ENCODE peak calls at places on chromosomes 7 and 10, in ten cellular contexts. One of them, this sample, is unnamed. For H3K4me1 and H3K36me3, the result is how much of the 10 kb centered on the place peaks cover.

GRCh38 chr7:120588411-120588810 is 269.5 kb downstream of the TSPAN12 start:
- DNase-seq in adrenal gland: no peak
- DNase-seq in tibial nerve: no peak
- DNase-seq in suprapubic skin: no peak
- DNase-seq in spleen: no peak
- DNase-seq in cardiac muscle cell: no peak
- DNase-seq in small intestine: no peak
- DNase-seq in lower lobe of right lung: no peak
- DNase-seq in PC-9: no peak
- DNase-seq in neural progenitor cell: peak
- DNase-seq in this sample: no peak

GRCh38 chr10:43265799-43266721 is 805 bp downstream of the RASGEF1A start:
- DNase-seq in cardiac muscle cell: peak
- DNase-seq in neural progenitor cell: peak
- DNase-seq in small intestine: no peak
- DNase-seq in adrenal gland: peak
- DNase-seq in tibial nerve: no peak
- DNase-seq in spleen: peak
- DNase-seq in PC-9: peak
- DNase-seq in suprapubic skin: peak
- DNase-seq in lower lobe of right lung: peak
- DNase-seq in this sample: peak

GRCh38 chr10:101694056-101694673 is 805 bp downstream of the FBXW4 start:
- DNase-seq in cardiac muscle cell: peak
- DNase-seq in neural progenitor cell: peak
- DNase-seq in spleen: peak
- DNase-seq in adrenal gland: peak
- DNase-seq in lower lobe of right lung: peak
- DNase-seq in PC-9: peak
- DNase-seq in tibial nerve: peak
- DNase-seq in small intestine: peak
- DNase-seq in suprapubic skin: peak
- DNase-seq in this sample: peak

GRCh38 chr10:75106242-75106641 is 5.2 kb upstream of the SAMD8 start:
- DNase-seq in spleen: no peak
- DNase-seq in adrenal gland: peak
- DNase-seq in neural progenitor cell: no peak
- DNase-seq in small intestine: no peak
- DNase-seq in tibial nerve: no peak
- DNase-seq in suprapubic skin: peak
- DNase-seq in cardiac muscle cell: no peak
- DNase-seq in PC-9: no peak
- DNase-seq in lower lobe of right lung: no peak
- DNase-seq in this sample: no peak

GRCh38 chr7:55309040-55309991 is 55.8 kb upstream of the LANCL2 start:
- DNase-seq in PC-9: no peak
- DNase-seq in small intestine: peak
- DNase-seq in cardiac muscle cell: no peak
- DNase-seq in neural progenitor cell: no peak
- DNase-seq in suprapubic skin: no peak
- DNase-seq in adrenal gland: no peak
- DNase-seq in tibial nerve: no peak
- DNase-seq in spleen: peak
- DNase-seq in lower lobe of right lung: peak
- DNase-seq in this sample: no peak

GRCh38 chr10:69648461-69648860 is 18.4 kb downstream of the FAM241B start:
- DNase-seq in tibial nerve: no peak
- DNase-seq in suprapubic skin: no peak
- DNase-seq in spleen: peak
- DNase-seq in lower lobe of right lung: no peak
- DNase-seq in neural progenitor cell: no peak
- DNase-seq in cardiac muscle cell: no peak
- DNase-seq in PC-9: no peak
- DNase-seq in adrenal gland: no peak
- DNase-seq in small intestine: no peak
- DNase-seq in this sample: no peak

GRCh38 chr10:16724509-16724908 is 92.7 kb downstream of the RSU1 start:
- DNase-seq in tibial nerve: no peak
- DNase-seq in spleen: no peak
- DNase-seq in small intestine: no peak
- DNase-seq in lower lobe of right lung: no peak
- DNase-seq in suprapubic skin: no peak
- DNase-seq in cardiac muscle cell: no peak
- DNase-seq in adrenal gland: no peak
- DNase-seq in PC-9: no peak
- DNase-seq in neural progenitor cell: no peak
- DNase-seq in this sample: no peak

GRCh38 chr10:66714741-66715140 is 211.1 kb upstream of the LRRTM3 start:
- DNase-seq in spleen: no peak
- DNase-seq in neural progenitor cell: no peak
- DNase-seq in PC-9: no peak
- DNase-seq in suprapubic skin: no peak
- DNase-seq in adrenal gland: no peak
- DNase-seq in cardiac muscle cell: no peak
- DNase-seq in small intestine: no peak
- DNase-seq in tibial nerve: no peak
- DNase-seq in lower lobe of right lung: no peak
- DNase-seq in this sample: no peak

GRCh38 chr10:71406878-71407277 is 10.2 kb downstream of the CDH23 start:
- DNase-seq in suprapubic skin: no peak
- DNase-seq in neural progenitor cell: no peak
- DNase-seq in spleen: no peak
- DNase-seq in small intestine: no peak
- DNase-seq in tibial nerve: no peak
- DNase-seq in lower lobe of right lung: no peak
- DNase-seq in adrenal gland: peak
- DNase-seq in PC-9: no peak
- DNase-seq in cardiac muscle cell: no peak
- DNase-seq in this sample: peak

GRCh38 chr10:133474027-133474426 is 20.3 kb downstream of the SCART1 start:
- DNase-seq in PC-9: no peak
- DNase-seq in neural progenitor cell: no peak
- DNase-seq in suprapubic skin: no peak
- DNase-seq in cardiac muscle cell: no peak
- DNase-seq in spleen: no peak
- DNase-seq in tibial nerve: no peak
- DNase-seq in lower lobe of right lung: no peak
- DNase-seq in small intestine: no peak
- DNase-seq in adrenal gland: no peak
- DNase-seq in this sample: no peak

GRCh38 chr7:150514748-150515222 is at the start of gene GIMAP7:
- DNase-seq in PC-9: no peak
- DNase-seq in lower lobe of right lung: no peak
- DNase-seq in adrenal gland: no peak
- DNase-seq in spleen: no peak
- DNase-seq in cardiac muscle cell: no peak
- DNase-seq in neural progenitor cell: no peak
- DNase-seq in small intestine: peak
- DNase-seq in tibial nerve: no peak
- DNase-seq in suprapubic skin: no peak
- DNase-seq in this sample: no peak

GRCh38 chr10:72260588-72261322 is 13.0 kb upstream of the DDIT4 start:
- DNase-seq in neural progenitor cell: peak
- DNase-seq in cardiac muscle cell: peak
- DNase-seq in spleen: peak
- DNase-seq in lower lobe of right lung: peak
- DNase-seq in adrenal gland: peak
- DNase-seq in small intestine: peak
- DNase-seq in suprapubic skin: peak
- DNase-seq in tibial nerve: peak
- DNase-seq in PC-9: peak
- DNase-seq in this sample: peak

GRCh38 chr7:157809863-157810851 is 473.4 kb downstream of the DNAJB6 start:
- DNase-seq in small intestine: no peak
- DNase-seq in lower lobe of right lung: peak
- DNase-seq in cardiac muscle cell: no peak
- DNase-seq in neural progenitor cell: no peak
- DNase-seq in adrenal gland: no peak
- DNase-seq in tibial nerve: no peak
- DNase-seq in spleen: peak
- DNase-seq in PC-9: no peak
- DNase-seq in suprapubic skin: no peak
- DNase-seq in this sample: no peak

DNA sequence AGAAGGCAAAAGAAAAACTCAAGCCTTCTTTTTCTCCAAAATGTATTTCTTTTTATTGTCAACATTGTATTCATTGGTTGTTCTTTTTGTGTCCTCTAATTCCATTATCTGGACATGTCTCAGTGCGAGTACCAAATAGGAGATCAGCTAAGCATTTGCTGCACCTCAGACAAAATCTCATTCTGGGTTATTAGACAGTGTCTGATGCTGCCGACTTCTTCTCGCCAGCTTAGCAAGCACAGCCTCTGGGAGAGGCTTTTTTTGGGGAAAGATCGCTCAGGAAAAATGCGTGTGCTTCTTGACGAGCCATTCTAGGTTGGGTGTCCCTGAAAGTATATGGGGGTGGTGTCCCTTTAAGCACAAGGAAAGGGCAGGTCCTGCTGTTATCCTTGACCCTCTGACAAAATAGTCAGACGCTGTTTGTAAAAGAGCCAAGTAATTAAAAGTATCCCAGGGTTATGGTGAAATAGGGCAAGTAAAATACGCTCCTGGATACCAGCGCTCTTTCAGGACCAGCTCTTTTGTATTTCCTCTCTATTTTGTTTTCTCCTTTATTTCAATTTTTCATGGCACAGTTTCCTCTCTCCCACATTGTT is 540.1 kb upstream of the FZD8 start:
- DNase-seq in adrenal gland: no peak
- DNase-seq in tibial nerve: no peak
- DNase-seq in small intestine: no peak
- DNase-seq in suprapubic skin: no peak
- DNase-seq in PC-9: no peak
- DNase-seq in cardiac muscle cell: no peak
- DNase-seq in lower lobe of right lung: no peak
- DNase-seq in spleen: no peak
- DNase-seq in neural progenitor cell: no peak
- DNase-seq in this sample: no peak
- H3K4me1 ChIP-seq in adrenal gland: under half
- H3K4me1 ChIP-seq in tibial nerve: under half
- H3K4me1 ChIP-seq in small intestine: under half
- H3K4me1 ChIP-seq in suprapubic skin: under half
- H3K4me1 ChIP-seq in PC-9: under half
- H3K4me1 ChIP-seq in cardiac muscle cell: under half
- H3K4me1 ChIP-seq in lower lobe of right lung: under half
- H3K4me1 ChIP-seq in spleen: under half
- H3K4me1 ChIP-seq in neural progenitor cell: under half
- H3K4me1 ChIP-seq in this sample: under half

GRCh38 chr10:124995605-124996004 is 53.7 kb downstream of the ZRANB1 start:
- DNase-seq in small intestine: no peak
- DNase-seq in lower lobe of right lung: peak
- DNase-seq in suprapubic skin: no peak
- DNase-seq in neural progenitor cell: no peak
- DNase-seq in tibial nerve: no peak
- DNase-seq in PC-9: no peak
- DNase-seq in cardiac muscle cell: no peak
- DNase-seq in adrenal gland: peak
- DNase-seq in spleen: no peak
- DNase-seq in this sample: no peak

GRCh38 chr10:124993345-124993708 is 51.4 kb downstream of the ZRANB1 start:
- DNase-seq in small intestine: no peak
- DNase-seq in neural progenitor cell: no peak
- DNase-seq in spleen: no peak
- DNase-seq in suprapubic skin: no peak
- DNase-seq in lower lobe of right lung: no peak
- DNase-seq in adrenal gland: no peak
- DNase-seq in cardiac muscle cell: no peak
- DNase-seq in tibial nerve: no peak
- DNase-seq in PC-9: no peak
- DNase-seq in this sample: no peak

GRCh38 chr10:124996127-124996853 is 54.4 kb downstream of the ZRANB1 start:
- DNase-seq in suprapubic skin: no peak
- DNase-seq in cardiac muscle cell: no peak
- DNase-seq in adrenal gland: no peak
- DNase-seq in lower lobe of right lung: peak
- DNase-seq in neural progenitor cell: no peak
- DNase-seq in PC-9: no peak
- DNase-seq in tibial nerve: no peak
- DNase-seq in spleen: peak
- DNase-seq in small intestine: no peak
- DNase-seq in this sample: no peak

GRCh38 chr10:124993728-124994451 is 52.0 kb downstream of the ZRANB1 start:
- DNase-seq in cardiac muscle cell: no peak
- DNase-seq in PC-9: no peak
- DNase-seq in suprapubic skin: no peak
- DNase-seq in small intestine: no peak
- DNase-seq in tibial nerve: no peak
- DNase-seq in spleen: peak
- DNase-seq in lower lobe of right lung: peak
- DNase-seq in adrenal gland: peak
- DNase-seq in neural progenitor cell: no peak
- DNase-seq in this sample: no peak

GRCh38 chr10:124994573-124995473 is 52.9 kb downstream of the ZRANB1 start:
- DNase-seq in PC-9: no peak
- DNase-seq in cardiac muscle cell: no peak
- DNase-seq in tibial nerve: no peak
- DNase-seq in lower lobe of right lung: peak
- DNase-seq in suprapubic skin: peak
- DNase-seq in spleen: peak
- DNase-seq in small intestine: no peak
- DNase-seq in neural progenitor cell: no peak
- DNase-seq in adrenal gland: peak
- DNase-seq in this sample: no peak
- H3K36me3 ChIP-seq in PC-9: under half
- H3K36me3 ChIP-seq in cardiac muscle cell: under half
- H3K36me3 ChIP-seq in tibial nerve: half or more
- H3K36me3 ChIP-seq in lower lobe of right lung: half or more
- H3K36me3 ChIP-seq in suprapubic skin: half or more
- H3K36me3 ChIP-seq in spleen: under half
- H3K36me3 ChIP-seq in small intestine: under half
- H3K36me3 ChIP-seq in neural progenitor cell: under half
- H3K36me3 ChIP-seq in adrenal gland: under half
- H3K36me3 ChIP-seq in this sample: half or more

GRCh38 chr7:22729180-22729579 is 2.2 kb downstream of the IL6 start:
- DNase-seq in adrenal gland: no peak
- DNase-seq in lower lobe of right lung: no peak
- DNase-seq in PC-9: no peak
- DNase-seq in spleen: no peak
- DNase-seq in neural progenitor cell: no peak
- DNase-seq in small intestine: no peak
- DNase-seq in suprapubic skin: no peak
- DNase-seq in cardiac muscle cell: no peak
- DNase-seq in tibial nerve: no peak
- DNase-seq in this sample: no peak
- H3K27ac ChIP-seq in adrenal gland: no peak
- H3K27ac ChIP-seq in lower lobe of right lung: no peak
- H3K27ac ChIP-seq in PC-9: no peak
- H3K27ac ChIP-seq in spleen: no peak
- H3K27ac ChIP-seq in neural progenitor cell: no peak
- H3K27ac ChIP-seq in small intestine: no peak
- H3K27ac ChIP-seq in suprapubic skin: no peak
- H3K27ac ChIP-seq in cardiac muscle cell: no peak
- H3K27ac ChIP-seq in tibial nerve: no peak
- H3K27ac ChIP-seq in this sample: no peak

DNA sequence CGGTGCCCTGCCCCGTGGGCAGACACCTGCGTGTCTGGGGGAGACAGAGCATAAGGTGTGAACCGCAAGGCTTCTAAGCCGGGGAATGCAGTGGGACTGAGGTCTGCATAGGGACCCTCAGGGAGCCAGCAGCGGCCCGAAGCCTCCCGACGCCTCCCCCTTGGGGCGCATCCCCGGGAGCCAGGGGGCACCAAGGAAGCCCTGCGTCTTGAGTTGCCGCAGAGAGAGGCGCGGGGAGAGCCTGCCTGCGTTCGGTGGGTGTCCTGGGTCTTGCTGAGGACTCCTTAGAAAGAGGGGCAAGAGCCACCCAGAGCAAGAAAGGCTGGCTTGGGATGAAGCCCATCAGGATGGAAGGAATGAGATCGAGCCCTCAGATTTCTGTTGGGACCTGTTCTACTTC is 18.2 kb upstream of the UNCX start:
- DNase-seq in suprapubic skin: no peak
- DNase-seq in spleen: no peak
- DNase-seq in cardiac muscle cell: no peak
- DNase-seq in small intestine: no peak
- DNase-seq in tibial nerve: no peak
- DNase-seq in adrenal gland: no peak
- DNase-seq in neural progenitor cell: no peak
- DNase-seq in lower lobe of right lung: no peak
- DNase-seq in PC-9: no peak
- DNase-seq in this sample: no peak
- H3K4me1 ChIP-seq in suprapubic skin: under half
- H3K4me1 ChIP-seq in spleen: under half
- H3K4me1 ChIP-seq in cardiac muscle cell: under half
- H3K4me1 ChIP-seq in small intestine: under half
- H3K4me1 ChIP-seq in tibial nerve: under half
- H3K4me1 ChIP-seq in adrenal gland: under half
- H3K4me1 ChIP-seq in neural progenitor cell: under half
- H3K4me1 ChIP-seq in lower lobe of right lung: under half
- H3K4me1 ChIP-seq in PC-9: under half
- H3K4me1 ChIP-seq in this sample: under half

This sample was measured in SJSA1.